ENCODE peak calls at places on chromosomes 4 and X, in ten cellular contexts. One of them, this sample, is unnamed.

GRCh38 chr4:8703857-8704495 is 111.4 kb downstream of the CPZ start:
- DNase-seq in AG10803: no peak
- DNase-seq in GM12865: no peak
- DNase-seq in mammary epithelial cell: no peak
- DNase-seq in A549: no peak
- DNase-seq in GM06990: no peak
- DNase-seq in GM13977: no peak
- DNase-seq in upper lobe of left lung: peak
- DNase-seq in Peyer's patch: peak
- DNase-seq in HFF-Myc: no peak
- DNase-seq in this sample: no peak

GRCh38 chrX:151488677-151489076 is 74.8 kb upstream of the PASD1 start:
- DNase-seq in AG10803: no peak
- DNase-seq in GM12865: peak
- DNase-seq in mammary epithelial cell: peak
- DNase-seq in A549: peak
- DNase-seq in GM06990: no peak
- DNase-seq in GM13977: peak
- DNase-seq in upper lobe of left lung: no peak
- DNase-seq in Peyer's patch: no peak
- DNase-seq in HFF-Myc: no peak
- DNase-seq in this sample: no peak

GRCh38 chr4:151853034-151853433 is 92.2 kb upstream of the GATB start:
- DNase-seq in AG10803: no peak
- DNase-seq in GM12865: no peak
- DNase-seq in mammary epithelial cell: no peak
- DNase-seq in A549: no peak
- DNase-seq in GM06990: no peak
- DNase-seq in GM13977: no peak
- DNase-seq in upper lobe of left lung: no peak
- DNase-seq in Peyer's patch: no peak
- DNase-seq in HFF-Myc: no peak
- DNase-seq in this sample: no peak

GRCh38 chr4:48112017-48112667 is 21.9 kb downstream of the TXK start:
- DNase-seq in AG10803: peak
- DNase-seq in GM12865: no peak
- DNase-seq in mammary epithelial cell: peak
- DNase-seq in A549: no peak
- DNase-seq in GM06990: no peak
- DNase-seq in GM13977: no peak
- DNase-seq in upper lobe of left lung: no peak
- DNase-seq in Peyer's patch: no peak
- DNase-seq in HFF-Myc: no peak
- DNase-seq in this sample: peak

GRCh38 chr4:90515191-90515590 is 388.0 kb downstream of the CCSER1 start:
- DNase-seq in AG10803: no peak
- DNase-seq in GM12865: no peak
- DNase-seq in mammary epithelial cell: peak
- DNase-seq in A549: no peak
- DNase-seq in GM06990: no peak
- DNase-seq in GM13977: no peak
- DNase-seq in upper lobe of left lung: no peak
- DNase-seq in Peyer's patch: no peak
- DNase-seq in HFF-Myc: no peak
- DNase-seq in this sample: no peak

GRCh38 chrX:120402363-120402762 is 40.5 kb downstream of the ATP1B4 start:
- DNase-seq in AG10803: no peak
- DNase-seq in GM12865: no peak
- DNase-seq in mammary epithelial cell: peak
- DNase-seq in A549: no peak
- DNase-seq in GM06990: no peak
- DNase-seq in GM13977: no peak
- DNase-seq in upper lobe of left lung: no peak
- DNase-seq in Peyer's patch: no peak
- DNase-seq in HFF-Myc: no peak
- DNase-seq in this sample: no peak

GRCh38 chrX:137550561-137551305 is 15.2 kb upstream of the ZIC3 start:
- DNase-seq in AG10803: no peak
- DNase-seq in GM12865: no peak
- DNase-seq in mammary epithelial cell: no peak
- DNase-seq in A549: no peak
- DNase-seq in GM06990: no peak
- DNase-seq in GM13977: no peak
- DNase-seq in upper lobe of left lung: no peak
- DNase-seq in Peyer's patch: no peak
- DNase-seq in HFF-Myc: no peak
- DNase-seq in this sample: no peak

GRCh38 chrX:40465735-40466551 is 114.8 kb upstream of the ATP6AP2 start:
- DNase-seq in AG10803: peak
- DNase-seq in GM12865: peak
- DNase-seq in mammary epithelial cell: no peak
- DNase-seq in A549: no peak
- DNase-seq in GM06990: no peak
- DNase-seq in GM13977: no peak
- DNase-seq in upper lobe of left lung: no peak
- DNase-seq in Peyer's patch: no peak
- DNase-seq in HFF-Myc: no peak
- DNase-seq in this sample: no peak

GRCh38 chr4:114076865-114077264 is 97.4 kb upstream of the ARSJ start:
- DNase-seq in AG10803: no peak
- DNase-seq in GM12865: no peak
- DNase-seq in mammary epithelial cell: peak
- DNase-seq in A549: no peak
- DNase-seq in GM06990: no peak
- DNase-seq in GM13977: no peak
- DNase-seq in upper lobe of left lung: no peak
- DNase-seq in Peyer's patch: no peak
- DNase-seq in HFF-Myc: no peak
- DNase-seq in this sample: peak

GRCh38 chrX:68853665-68854251 is 24.9 kb downstream of the EFNB1 start:
- DNase-seq in AG10803: no peak
- DNase-seq in GM12865: no peak
- DNase-seq in mammary epithelial cell: no peak
- DNase-seq in A549: no peak
- DNase-seq in GM06990: no peak
- DNase-seq in GM13977: no peak
- DNase-seq in upper lobe of left lung: no peak
- DNase-seq in Peyer's patch: no peak
- DNase-seq in HFF-Myc: no peak
- DNase-seq in this sample: no peak

GRCh38 chrX:29531336-29531735 is 684.0 kb upstream of the MAGEB2 start:
- DNase-seq in AG10803: no peak
- DNase-seq in GM12865: no peak
- DNase-seq in mammary epithelial cell: no peak
- DNase-seq in A549: no peak
- DNase-seq in GM06990: peak
- DNase-seq in GM13977: peak
- DNase-seq in upper lobe of left lung: no peak
- DNase-seq in Peyer's patch: no peak
- DNase-seq in HFF-Myc: no peak
- DNase-seq in this sample: no peak

GRCh38 chrX:150063138-150063518 is 124.8 kb upstream of the EOLA2 start:
- DNase-seq in AG10803: no peak
- DNase-seq in GM12865: no peak
- DNase-seq in mammary epithelial cell: no peak
- DNase-seq in A549: no peak
- DNase-seq in GM06990: no peak
- DNase-seq in GM13977: no peak
- DNase-seq in upper lobe of left lung: no peak
- DNase-seq in Peyer's patch: no peak
- DNase-seq in HFF-Myc: no peak
- DNase-seq in this sample: no peak

GRCh38 chrX:150063673-150064072 is 125.4 kb upstream of the EOLA2 start:
- DNase-seq in AG10803: no peak
- DNase-seq in GM12865: no peak
- DNase-seq in mammary epithelial cell: no peak
- DNase-seq in A549: no peak
- DNase-seq in GM06990: no peak
- DNase-seq in GM13977: no peak
- DNase-seq in upper lobe of left lung: no peak
- DNase-seq in Peyer's patch: no peak
- DNase-seq in HFF-Myc: no peak
- DNase-seq in this sample: no peak

GRCh38 chrX:150060406-150060805 is 122.1 kb upstream of the EOLA2 start:
- DNase-seq in AG10803: peak
- DNase-seq in GM12865: no peak
- DNase-seq in mammary epithelial cell: peak
- DNase-seq in A549: no peak
- DNase-seq in GM06990: no peak
- DNase-seq in GM13977: no peak
- DNase-seq in upper lobe of left lung: no peak
- DNase-seq in Peyer's patch: no peak
- DNase-seq in HFF-Myc: no peak
- DNase-seq in this sample: no peak

GRCh38 chrX:150058728-150059127 is 120.4 kb upstream of the EOLA2 start:
- DNase-seq in AG10803: peak
- DNase-seq in GM12865: no peak
- DNase-seq in mammary epithelial cell: no peak
- DNase-seq in A549: no peak
- DNase-seq in GM06990: no peak
- DNase-seq in GM13977: no peak
- DNase-seq in upper lobe of left lung: no peak
- DNase-seq in Peyer's patch: no peak
- DNase-seq in HFF-Myc: no peak
- DNase-seq in this sample: no peak

GRCh38 chrX:150062292-150063137 is 124.2 kb upstream of the EOLA2 start:
- DNase-seq in AG10803: peak
- DNase-seq in GM12865: no peak
- DNase-seq in mammary epithelial cell: no peak
- DNase-seq in A549: no peak
- DNase-seq in GM06990: no peak
- DNase-seq in GM13977: no peak
- DNase-seq in upper lobe of left lung: peak
- DNase-seq in Peyer's patch: no peak
- DNase-seq in HFF-Myc: peak
- DNase-seq in this sample: peak
- TF ChIP-seq CTCF in AG10803: peak
- TF ChIP-seq CTCF in GM12865: no peak
- TF ChIP-seq CTCF in mammary epithelial cell: no peak
- TF ChIP-seq CTCF in A549: no peak
- TF ChIP-seq CTCF in GM06990: no peak
- TF ChIP-seq CTCF in GM13977: no peak
- TF ChIP-seq CTCF in upper lobe of left lung: no peak
- TF ChIP-seq CTCF in Peyer's patch: no peak
- TF ChIP-seq CTCF in HFF-Myc: no peak
- TF ChIP-seq CTCF in this sample: peak

GRCh38 chrX:106862972-106863688 is 40.0 kb downstream of the RIPPLY1 start:
- DNase-seq in AG10803: no peak
- DNase-seq in GM12865: peak
- DNase-seq in mammary epithelial cell: peak
- DNase-seq in A549: peak
- DNase-seq in GM06990: peak
- DNase-seq in GM13977: peak
- DNase-seq in upper lobe of left lung: no peak
- DNase-seq in Peyer's patch: peak
- DNase-seq in HFF-Myc: no peak
- DNase-seq in this sample: no peak
- TF ChIP-seq CTCF in AG10803: peak
- TF ChIP-seq CTCF in GM12865: peak
- TF ChIP-seq CTCF in mammary epithelial cell: peak
- TF ChIP-seq CTCF in A549: peak
- TF ChIP-seq CTCF in GM06990: peak
- TF ChIP-seq CTCF in GM13977: peak
- TF ChIP-seq CTCF in upper lobe of left lung: peak
- TF ChIP-seq CTCF in Peyer's patch: no peak
- TF ChIP-seq CTCF in HFF-Myc: peak
- TF ChIP-seq CTCF in this sample: peak

GRCh38 chrX:136269921-136270320 is 18.7 kb upstream of the MAP7D3 start:
- DNase-seq in AG10803: no peak
- DNase-seq in GM12865: no peak
- DNase-seq in mammary epithelial cell: no peak
- DNase-seq in A549: no peak
- DNase-seq in GM06990: no peak
- DNase-seq in GM13977: no peak
- DNase-seq in upper lobe of left lung: no peak
- DNase-seq in Peyer's patch: no peak
- DNase-seq in HFF-Myc: no peak
- DNase-seq in this sample: no peak

GRCh38 chrX:136275553-136275952 is 24.4 kb upstream of the MAP7D3 start:
- DNase-seq in AG10803: no peak
- DNase-seq in GM12865: no peak
- DNase-seq in mammary epithelial cell: no peak
- DNase-seq in A549: no peak
- DNase-seq in GM06990: no peak
- DNase-seq in GM13977: no peak
- DNase-seq in upper lobe of left lung: no peak
- DNase-seq in Peyer's patch: no peak
- DNase-seq in HFF-Myc: no peak
- DNase-seq in this sample: no peak

GRCh38 chrX:136271300-136271699 is 20.1 kb upstream of the MAP7D3 start:
- DNase-seq in AG10803: no peak
- DNase-seq in GM12865: peak
- DNase-seq in mammary epithelial cell: no peak
- DNase-seq in A549: no peak
- DNase-seq in GM06990: peak
- DNase-seq in GM13977: no peak
- DNase-seq in upper lobe of left lung: no peak
- DNase-seq in Peyer's patch: no peak
- DNase-seq in HFF-Myc: no peak
- DNase-seq in this sample: no peak

GRCh38 chrX:136273986-136274385 is 22.8 kb upstream of the MAP7D3 start:
- DNase-seq in AG10803: no peak
- DNase-seq in GM12865: no peak
- DNase-seq in mammary epithelial cell: no peak
- DNase-seq in A549: no peak
- DNase-seq in GM06990: no peak
- DNase-seq in GM13977: no peak
- DNase-seq in upper lobe of left lung: no peak
- DNase-seq in Peyer's patch: no peak
- DNase-seq in HFF-Myc: no peak
- DNase-seq in this sample: no peak

GRCh38 chrX:136272325-136272724 is 21.1 kb upstream of the MAP7D3 start:
- DNase-seq in AG10803: peak
- DNase-seq in GM12865: no peak
- DNase-seq in mammary epithelial cell: no peak
- DNase-seq in A549: no peak
- DNase-seq in GM06990: no peak
- DNase-seq in GM13977: no peak
- DNase-seq in upper lobe of left lung: no peak
- DNase-seq in Peyer's patch: no peak
- DNase-seq in HFF-Myc: no peak
- DNase-seq in this sample: no peak
- TF ChIP-seq CTCF in AG10803: peak
- TF ChIP-seq CTCF in GM12865: no peak
- TF ChIP-seq CTCF in mammary epithelial cell: no peak
- TF ChIP-seq CTCF in A549: peak
- TF ChIP-seq CTCF in GM06990: no peak
- TF ChIP-seq CTCF in GM13977: no peak
- TF ChIP-seq CTCF in upper lobe of left lung: no peak
- TF ChIP-seq CTCF in Peyer's patch: no peak
- TF ChIP-seq CTCF in HFF-Myc: no peak
- TF ChIP-seq CTCF in this sample: peak

DNA sequence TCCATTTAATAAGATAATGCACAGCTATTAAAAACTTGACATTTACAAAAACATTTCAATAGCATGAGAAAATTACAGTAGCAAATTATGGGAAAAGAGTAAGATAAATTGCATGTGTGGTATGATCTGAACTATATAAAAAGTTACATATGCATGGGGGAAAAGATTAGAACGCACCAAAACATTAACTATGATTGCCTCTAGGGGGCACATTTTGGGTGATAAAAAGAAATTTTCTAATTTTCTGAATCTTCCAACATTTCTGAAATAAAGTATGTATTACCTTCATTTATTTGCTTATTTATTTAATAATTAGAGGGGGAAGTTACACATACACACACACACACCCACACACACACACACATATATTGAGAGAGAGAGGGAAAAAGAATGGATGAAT is 19.6 kb upstream of the KDM5C start:
- DNase-seq in AG10803: no peak
- DNase-seq in GM12865: no peak
- DNase-seq in mammary epithelial cell: no peak
- DNase-seq in A549: no peak
- DNase-seq in GM06990: no peak
- DNase-seq in GM13977: no peak
- DNase-seq in upper lobe of left lung: no peak
- DNase-seq in Peyer's patch: no peak
- DNase-seq in HFF-Myc: no peak
- DNase-seq in this sample: no peak
- TF ChIP-seq CTCF in AG10803: peak
- TF ChIP-seq CTCF in GM12865: no peak
- TF ChIP-seq CTCF in mammary epithelial cell: peak
- TF ChIP-seq CTCF in A549: peak
- TF ChIP-seq CTCF in GM06990: peak
- TF ChIP-seq CTCF in GM13977: peak
- TF ChIP-seq CTCF in upper lobe of left lung: peak
- TF ChIP-seq CTCF in Peyer's patch: no peak
- TF ChIP-seq CTCF in HFF-Myc: peak
- TF ChIP-seq CTCF in this sample: peak

This sample was measured in fibroblast of the aortic adventitia.